ENCODE peak calls at places on chromosomes 12 and 14, in ten cellular contexts. C is HTR-8/SVneo; L is GDM1; S is NCI-H774; J is HCT116; W is posterior cingulate gyrus; I is stimulated activated CD8-positive, alpha-beta memory T cell treated with anti-CD3 and anti-CD28 coated beads, Interleukin-7, amount 100 ng/mL, for 1 hour; O is effector CD4-positive, alpha-beta T cell; X is effector memory CD8-positive, alpha-beta T cell; T is BJ. Q is an unnamed sample.

GRCh38 chr12:31353730-31354708 is 28.1 kb upstream of the SINHCAF start:
- DNase-seq in C (no peak), L (no peak), S (peak), J (no peak), W (no peak), I (no peak), O (no peak), X (no peak), T (no peak), Q (no peak)

GRCh38 chr14:68215628-68216027 is 396.0 kb downstream of the RAD51B start:
- DNase-seq in C (no peak), L (peak), S (no peak), J (no peak), W (no peak), I (no peak), O (no peak), X (no peak), T (no peak), Q (no peak)

GRCh38 chr14:78450945-78451344 is 280.8 kb downstream of the NRXN3 start:
- DNase-seq in C (no peak), L (no peak), S (no peak), J (no peak), W (no peak), I (no peak), O (no peak), X (no peak), T (no peak), Q (no peak)

GRCh38 chr12:47551426-47551851 is 154.4 kb downstream of the RPAP3 start:
- DNase-seq in C (no peak), L (no peak), S (no peak), J (no peak), W (no peak), I (no peak), O (no peak), X (no peak), T (peak), Q (no peak)

GRCh38 chr14:29741909-29742401 is 185.7 kb downstream of the PRKD1 start:
- DNase-seq in C (no peak), L (no peak), S (peak), J (no peak), W (no peak), I (no peak), O (no peak), X (no peak), T (no peak), Q (no peak)

GRCh38 chr14:63045234-63045611 is at the start of gene KCNH5:
- DNase-seq in C (peak), L (no peak), S (peak), J (no peak), W (peak), I (no peak), O (no peak), X (no peak), T (no peak), Q (no peak)

GRCh38 chr14:100654814-100655795 is 67.9 kb upstream of the BEGAIN start:
- DNase-seq in C (no peak), L (no peak), S (peak), J (no peak), W (no peak), I (peak), O (peak), X (peak), T (no peak), Q (no peak)

GRCh38 chr14:48568252-48568651 is 892.8 kb upstream of the MDGA2 start:
- DNase-seq in C (no peak), L (no peak), S (no peak), J (no peak), W (no peak), I (no peak), O (no peak), X (no peak), T (no peak), Q (no peak)

GRCh38 chr12:123634142-123634561 is 523 bp downstream of the GTF2H3 start:
- DNase-seq in C (no peak), L (no peak), S (no peak), J (no peak), W (no peak), I (no peak), O (no peak), X (no peak), T (no peak), Q (no peak)

GRCh38 chr14:95313707-95314106 is 6.0 kb downstream of the CLMN start:
- DNase-seq in C (no peak), L (no peak), S (no peak), J (no peak), W (peak), I (no peak), O (no peak), X (no peak), T (no peak), Q (peak)

GRCh38 chr12:14960548-14961465 is 594 bp downstream of the ARHGDIB start:
- DNase-seq in C (peak), L (peak), S (no peak), J (no peak), W (no peak), I (no peak), O (peak), X (peak), T (no peak), Q (no peak)

GRCh38 chr14:70804556-70805162 is 4.7 kb downstream of the MAP3K9 start:
- DNase-seq in C (no peak), L (no peak), S (no peak), J (no peak), W (no peak), I (no peak), O (no peak), X (no peak), T (no peak), Q (no peak)